ENCODE peak calls at places on chromosomes 12 and 14, in eight cellular contexts. Q is fibroblast of pulmonary artery, F is kidney tubule cell, K is GM12864, L is sigmoid colon, X is heart right ventricle, Z is Calu3, T is fibroblast of the conjunctiva. B is an unnamed sample.

GRCh38 chr12:109461846-109462766 is 15.0 kb downstream of the KCTD10 start:
- DNase-seq in Q (peak), F (peak), K (no peak), L (peak), X (peak), Z (peak), T (peak), B (peak)

GRCh38 chr12:104524026-104524425 is 67.3 kb downstream of the CHST11 start:
- DNase-seq in Q (no peak), F (no peak), K (no peak), L (no peak), X (no peak), Z (no peak), T (peak), B (no peak)

GRCh38 chr12:124828264-124829007 is 35.2 kb downstream of the SCARB1 start:
- DNase-seq in Q (no peak), F (peak), K (no peak), L (no peak), X (no peak), Z (peak), T (peak), B (peak)

GRCh38 chr12:44000309-44000952 is 164.6 kb downstream of the TMEM117 start:
- DNase-seq in Q (peak), F (peak), K (no peak), L (no peak), X (no peak), Z (peak), T (peak), B (peak)

GRCh38 chr12:13379531-13379930 is 183.0 kb downstream of the EMP1 start:
- DNase-seq in Q (no peak), F (no peak), K (no peak), L (no peak), X (no peak), Z (no peak), T (no peak), B (no peak)

GRCh38 chr12:13586361-13586760 is 389.8 kb downstream of the EMP1 start:
- DNase-seq in Q (no peak), F (no peak), K (no peak), L (no peak), X (no peak), Z (no peak), T (no peak), B (no peak)

GRCh38 chr14:77126461-77126990 is 15.1 kb downstream of the ZDHHC22 start:
- DNase-seq in Q (no peak), F (no peak), K (no peak), L (no peak), X (no peak), Z (no peak), T (no peak), B (no peak)

GRCh38 chr12:49990269-49990668 is 17.5 kb downstream of the AQP6 start:
- DNase-seq in Q (peak), F (no peak), K (no peak), L (no peak), X (no peak), Z (no peak), T (peak), B (no peak)

GRCh38 chr12:88501976-88502938 is 78.0 kb downstream of the KITLG start:
- DNase-seq in Q (peak), F (peak), K (no peak), L (no peak), X (no peak), Z (no peak), T (peak), B (no peak)

GRCh38 chr12:132251741-132252490 is 77.5 kb downstream of the GALNT9 start:
- DNase-seq in Q (no peak), F (no peak), K (no peak), L (no peak), X (no peak), Z (no peak), T (no peak), B (no peak)

GRCh38 chr12:14884458-14884878 is 1.2 kb downstream of the MGP start:
- DNase-seq in Q (peak), F (peak), K (peak), L (peak), X (peak), Z (peak), T (peak), B (peak)

GRCh38 chr12:115384391-115384790 is 700.4 kb upstream of the TBX3 start:
- DNase-seq in Q (no peak), F (no peak), K (no peak), L (no peak), X (no peak), Z (no peak), T (no peak), B (no peak)

GRCh38 chr14:73714656-73715081 is 485 bp upstream of the PNMA1 start:
- DNase-seq in Q (no peak), F (no peak), K (no peak), L (no peak), X (no peak), Z (no peak), T (no peak), B (peak)

GRCh38 chr12:53551889-53552291 is 44.6 kb upstream of the NPFF start:
- DNase-seq in Q (no peak), F (no peak), K (no peak), L (no peak), X (no peak), Z (no peak), T (no peak), B (no peak)

B was measured in ACHN.